ENCODE peak calls at places on chromosomes 1 and 21, in five cellular contexts. One of them, this sample, is unnamed.

GRCh38 chr1:9251501-9251900 is 16.9 kb downstream of the H6PD start:
- DNase-seq in aorta: no peak
- DNase-seq in heart left ventricle: peak; percentile 67
- DNase-seq in SK-N-SH: peak; percentile 61
- DNase-seq in astrocyte of the spinal cord: no peak
- DNase-seq in this sample: no peak

GRCh38 chr1:77889240-77889637 is 815 bp downstream of the NEXN start:
- DNase-seq in SK-N-SH: no peak
- DNase-seq in aorta: no peak
- DNase-seq in heart left ventricle: no peak
- DNase-seq in astrocyte of the spinal cord: peak; percentile 74
- DNase-seq in this sample: no peak

GRCh38 chr1:59814180-59814900 is 409 bp upstream of the HOOK1 start:
- DNase-seq in astrocyte of the spinal cord: peak; percentile 14
- DNase-seq in SK-N-SH: peak; percentile 95
- DNase-seq in aorta: peak; percentile 62
- DNase-seq in heart left ventricle: peak; percentile 81
- DNase-seq in this sample: peak; percentile 62

GRCh38 chr1:153697191-153697872 is 18.8 kb downstream of the NPR1 start:
- DNase-seq in astrocyte of the spinal cord: no peak
- DNase-seq in aorta: peak; percentile 90
- DNase-seq in SK-N-SH: peak; percentile 27
- DNase-seq in heart left ventricle: peak; percentile 51
- DNase-seq in this sample: peak; percentile 82

GRCh38 chr1:171434717-171435346 is 50.5 kb upstream of the PRRC2C start:
- DNase-seq in SK-N-SH: no peak
- DNase-seq in astrocyte of the spinal cord: peak; percentile 90
- DNase-seq in aorta: peak; percentile 49
- DNase-seq in heart left ventricle: peak; percentile 29
- DNase-seq in this sample: peak; percentile 73

GRCh38 chr1:160579216-160579701 is at the start of gene CD84:
- DNase-seq in aorta: no peak
- DNase-seq in SK-N-SH: no peak
- DNase-seq in heart left ventricle: no peak
- DNase-seq in astrocyte of the spinal cord: no peak
- DNase-seq in this sample: no peak

GRCh38 chr21:44527156-44527982 is 12.6 kb downstream of the KRTAP10-1 start:
- DNase-seq in astrocyte of the spinal cord: no peak
- DNase-seq in SK-N-SH: no peak
- DNase-seq in heart left ventricle: no peak
- DNase-seq in aorta: no peak
- DNase-seq in this sample: no peak

GRCh38 chr1:147168626-147169058 is 3.6 kb downstream of the PRKAB2 start:
- DNase-seq in astrocyte of the spinal cord: peak; percentile 34
- DNase-seq in heart left ventricle: no peak
- DNase-seq in aorta: no peak
- DNase-seq in SK-N-SH: no peak
- DNase-seq in this sample: no peak

GRCh38 chr1:201640624-201641023 is 101.7 kb downstream of the NAV1 start:
- DNase-seq in astrocyte of the spinal cord: no peak
- DNase-seq in heart left ventricle: peak; percentile 75
- DNase-seq in SK-N-SH: no peak
- DNase-seq in aorta: no peak
- DNase-seq in this sample: no peak

GRCh38 chr1:107532318-107532717 is 391.5 kb downstream of the NTNG1 start:
- DNase-seq in SK-N-SH: no peak
- DNase-seq in heart left ventricle: no peak
- DNase-seq in astrocyte of the spinal cord: no peak
- DNase-seq in aorta: no peak
- DNase-seq in this sample: no peak

GRCh38 chr1:93770640-93771039 is 89.0 kb upstream of the BCAR3 start:
- DNase-seq in SK-N-SH: no peak
- DNase-seq in heart left ventricle: no peak
- DNase-seq in aorta: no peak
- DNase-seq in astrocyte of the spinal cord: no peak
- DNase-seq in this sample: no peak

GRCh38 chr1:110647254-110647891 is 27.4 kb downstream of the KCNA3 start:
- DNase-seq in astrocyte of the spinal cord: no peak
- DNase-seq in heart left ventricle: no peak
- DNase-seq in aorta: no peak
- DNase-seq in SK-N-SH: no peak
- DNase-seq in this sample: no peak

GRCh38 chr1:233909195-233909594 is 4.7 kb downstream of the SLC35F3 start:
- DNase-seq in SK-N-SH: no peak
- DNase-seq in heart left ventricle: no peak
- DNase-seq in astrocyte of the spinal cord: peak; percentile 85
- DNase-seq in aorta: no peak
- DNase-seq in this sample: no peak

GRCh38 chr1:109356959-109357358 is 40.8 kb downstream of the SORT1 start:
- DNase-seq in SK-N-SH: no peak
- DNase-seq in heart left ventricle: no peak
- DNase-seq in astrocyte of the spinal cord: no peak
- DNase-seq in aorta: no peak
- DNase-seq in this sample: no peak

GRCh38 chr1:56477164-56478111 is 101.9 kb downstream of the PLPP3 start:
- DNase-seq in astrocyte of the spinal cord: peak; percentile 57
- DNase-seq in aorta: peak; percentile 78
- DNase-seq in heart left ventricle: peak; percentile 85
- DNase-seq in SK-N-SH: peak; percentile 39
- DNase-seq in this sample: peak; percentile 68

GRCh38 chr21:39314155-39315027 is 959 bp upstream of the BRWD1 start:
- DNase-seq in astrocyte of the spinal cord: peak; percentile 75
- DNase-seq in aorta: peak; percentile 61
- DNase-seq in SK-N-SH: no peak
- DNase-seq in heart left ventricle: peak; percentile 59
- DNase-seq in this sample: peak; percentile 73

GRCh38 chr1:209732725-209733124 is 23.1 kb upstream of the TRAF3IP3 start:
- DNase-seq in SK-N-SH: no peak
- DNase-seq in astrocyte of the spinal cord: no peak
- DNase-seq in heart left ventricle: no peak
- DNase-seq in aorta: no peak
- DNase-seq in this sample: no peak

GRCh38 chr1:39564340-39564739 is 12.2 kb downstream of the PABPC4 start:
- DNase-seq in aorta: no peak
- DNase-seq in heart left ventricle: no peak
- DNase-seq in SK-N-SH: no peak
- DNase-seq in astrocyte of the spinal cord: no peak
- DNase-seq in this sample: no peak

GRCh38 chr21:15210235-15210678 is 145.5 kb upstream of the NRIP1 start:
- DNase-seq in SK-N-SH: no peak
- DNase-seq in aorta: peak; percentile 56
- DNase-seq in astrocyte of the spinal cord: no peak
- DNase-seq in heart left ventricle: peak; percentile 52
- DNase-seq in this sample: peak; percentile 72

GRCh38 chr1:221706862-221707582 is 34.9 kb downstream of the DUSP10 start:
- DNase-seq in astrocyte of the spinal cord: no peak
- DNase-seq in aorta: no peak
- DNase-seq in SK-N-SH: no peak
- DNase-seq in heart left ventricle: no peak
- DNase-seq in this sample: no peak

GRCh38 chr21:39181205-39181818 is 1.9 kb downstream of the PSMG1 start:
- DNase-seq in aorta: no peak
- DNase-seq in heart left ventricle: no peak
- DNase-seq in SK-N-SH: no peak
- DNase-seq in astrocyte of the spinal cord: no peak
- DNase-seq in this sample: no peak

GRCh38 chr1:223077434-223077833 is 65.6 kb downstream of the TLR5 start:
- DNase-seq in heart left ventricle: peak; percentile 58
- DNase-seq in aorta: no peak
- DNase-seq in astrocyte of the spinal cord: no peak
- DNase-seq in SK-N-SH: no peak
- DNase-seq in this sample: no peak
- H3K4me3 ChIP-seq in heart left ventricle: no peak overlapping the region
- H3K4me3 ChIP-seq in aorta: no peak overlapping the region
- H3K4me3 ChIP-seq in astrocyte of the spinal cord: no peak overlapping the region
- H3K4me3 ChIP-seq in SK-N-SH: no peak overlapping the region
- H3K4me3 ChIP-seq in this sample: no peak overlapping the region

DNA sequence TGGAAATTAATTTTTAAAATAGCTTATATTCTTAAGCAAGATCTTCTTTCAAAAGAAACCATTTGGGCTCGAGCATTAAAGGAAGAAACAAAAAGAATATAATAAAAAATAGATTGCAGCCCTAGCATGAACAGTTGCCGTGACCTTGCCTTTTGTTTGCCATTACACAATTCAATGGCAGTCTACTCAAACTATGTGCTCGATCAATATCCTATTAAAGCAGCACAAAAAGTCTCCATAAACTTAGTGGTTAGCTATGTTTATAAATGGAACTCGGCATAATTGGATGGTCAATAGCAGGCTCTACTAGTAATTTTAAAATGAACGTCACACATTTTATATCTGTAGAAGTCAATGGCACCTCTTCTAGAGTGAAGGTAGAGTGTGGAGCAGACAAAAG is 256.5 kb downstream of the NFIA start:
- DNase-seq in SK-N-SH: no peak
- DNase-seq in astrocyte of the spinal cord: no peak
- DNase-seq in heart left ventricle: no peak
- DNase-seq in aorta: no peak
- DNase-seq in this sample: no peak
- H3K4me3 ChIP-seq in SK-N-SH: no peak overlapping the region
- H3K4me3 ChIP-seq in astrocyte of the spinal cord: no peak overlapping the region
- H3K4me3 ChIP-seq in heart left ventricle: peak overlapping the region; percentile 45
- H3K4me3 ChIP-seq in aorta: no peak overlapping the region
- H3K4me3 ChIP-seq in this sample: peak overlapping the region; percentile 20

DNA sequence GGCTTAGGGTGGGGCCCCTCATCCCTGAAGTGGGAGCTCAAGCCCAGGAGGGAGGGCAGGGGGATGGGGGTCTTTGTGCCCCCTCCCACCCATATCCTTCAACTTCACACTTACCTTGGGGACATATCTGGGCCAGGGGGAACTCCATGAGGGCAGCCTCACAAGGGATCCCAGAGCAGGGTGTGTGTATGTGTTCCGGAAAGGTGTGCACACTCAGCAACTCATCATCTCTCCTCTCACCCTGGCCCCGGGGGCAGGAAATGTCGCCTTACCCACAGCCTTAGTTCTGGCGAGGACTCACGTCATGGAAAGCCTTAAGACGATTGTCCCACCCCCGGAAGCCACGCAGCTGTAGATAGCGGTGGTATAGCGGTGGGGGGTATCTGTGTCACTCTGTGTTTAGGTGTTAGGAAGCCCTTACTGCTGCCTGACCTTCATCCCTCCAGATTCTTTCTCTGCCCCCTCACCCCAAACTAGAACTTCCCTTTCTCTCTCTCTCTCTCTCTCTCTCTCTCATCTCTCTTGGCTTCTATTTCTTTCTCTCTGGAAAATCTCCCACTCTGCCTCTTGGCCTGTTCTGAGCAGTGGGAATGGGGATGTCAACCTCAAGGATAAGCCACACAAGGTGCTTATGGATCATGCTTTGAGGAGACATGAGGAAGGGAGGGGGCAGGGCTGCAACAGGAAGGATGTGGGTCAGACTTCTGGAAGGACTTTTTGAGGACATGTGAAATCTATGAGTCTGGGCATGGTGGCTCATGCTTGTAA is at the start of gene SH2D2A:
- DNase-seq in SK-N-SH: no peak
- DNase-seq in astrocyte of the spinal cord: no peak
- DNase-seq in aorta: peak; percentile 78
- DNase-seq in heart left ventricle: peak; percentile 62
- DNase-seq in this sample: peak; percentile 76
- H3K4me3 ChIP-seq in SK-N-SH: no peak within 1 kb of the TSS
- H3K4me3 ChIP-seq in astrocyte of the spinal cord: no peak within 1 kb of the TSS
- H3K4me3 ChIP-seq in aorta: no peak within 1 kb of the TSS
- H3K4me3 ChIP-seq in heart left ventricle: peak within 1 kb of the TSS; percentile 50
- H3K4me3 ChIP-seq in this sample: peak within 1 kb of the TSS; percentile 34

DNA sequence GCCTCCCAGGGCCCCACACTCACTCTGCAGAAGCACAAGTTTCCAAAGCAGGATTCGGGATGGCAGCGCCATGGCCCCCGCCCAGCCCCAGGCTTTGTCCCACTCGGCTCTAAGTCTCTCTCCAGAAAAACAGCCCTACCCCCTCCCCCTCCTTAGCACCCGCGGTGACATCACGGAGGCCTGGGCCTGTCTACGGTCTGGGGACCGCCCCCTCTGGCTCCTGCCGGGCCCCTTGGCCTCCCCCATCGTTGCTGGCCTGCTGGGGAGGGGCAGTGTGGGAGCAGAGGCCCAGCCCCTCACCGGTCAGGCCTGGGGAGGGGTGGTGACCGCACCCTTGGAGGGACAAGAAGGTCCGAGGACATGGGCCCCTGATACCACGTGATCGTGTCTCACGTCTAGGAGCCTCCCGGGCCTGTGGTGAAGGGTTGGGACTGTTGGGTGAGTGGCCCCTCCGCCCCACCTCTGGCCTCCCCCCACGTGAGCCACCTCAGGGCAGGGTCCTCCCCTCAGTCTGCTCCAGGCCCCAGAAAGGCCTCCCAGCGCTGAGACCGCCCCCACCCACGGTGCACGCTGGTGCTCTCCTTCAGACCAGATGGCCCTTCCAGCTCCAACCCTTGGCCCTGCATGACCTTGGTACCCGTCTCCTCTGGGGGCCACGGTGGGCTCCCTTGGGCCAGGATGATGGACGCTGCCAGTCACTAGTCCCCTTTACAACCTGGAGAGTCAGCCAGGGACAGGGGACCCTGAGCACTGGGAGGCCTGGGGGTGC is at the start of gene MXRA8:
- DNase-seq in SK-N-SH: no peak
- DNase-seq in aorta: peak; percentile 89
- DNase-seq in heart left ventricle: peak; percentile 87
- DNase-seq in astrocyte of the spinal cord: peak; percentile 87
- DNase-seq in this sample: peak; percentile 86
- H3K4me3 ChIP-seq in SK-N-SH: no peak within 1 kb of the TSS
- H3K4me3 ChIP-seq in aorta: peak within 1 kb of the TSS; percentile 67
- H3K4me3 ChIP-seq in heart left ventricle: peak within 1 kb of the TSS; percentile 80
- H3K4me3 ChIP-seq in astrocyte of the spinal cord: peak within 1 kb of the TSS; percentile 77
- H3K4me3 ChIP-seq in this sample: peak within 1 kb of the TSS; percentile 42

GRCh38 chr1:183804382-183804781 is 538 bp upstream of the RGL1 start:
- DNase-seq in astrocyte of the spinal cord: no peak
- DNase-seq in aorta: no peak
- DNase-seq in heart left ventricle: peak; percentile 31
- DNase-seq in SK-N-SH: peak; percentile 59
- DNase-seq in this sample: no peak
- H3K4me3 ChIP-seq in astrocyte of the spinal cord: peak overlapping the region; percentile 75
- H3K4me3 ChIP-seq in aorta: peak overlapping the region; percentile 66
- H3K4me3 ChIP-seq in heart left ventricle: peak overlapping the region; percentile 66
- H3K4me3 ChIP-seq in SK-N-SH: peak overlapping the region; percentile 79
- H3K4me3 ChIP-seq in this sample: peak overlapping the region; percentile 59

DNA sequence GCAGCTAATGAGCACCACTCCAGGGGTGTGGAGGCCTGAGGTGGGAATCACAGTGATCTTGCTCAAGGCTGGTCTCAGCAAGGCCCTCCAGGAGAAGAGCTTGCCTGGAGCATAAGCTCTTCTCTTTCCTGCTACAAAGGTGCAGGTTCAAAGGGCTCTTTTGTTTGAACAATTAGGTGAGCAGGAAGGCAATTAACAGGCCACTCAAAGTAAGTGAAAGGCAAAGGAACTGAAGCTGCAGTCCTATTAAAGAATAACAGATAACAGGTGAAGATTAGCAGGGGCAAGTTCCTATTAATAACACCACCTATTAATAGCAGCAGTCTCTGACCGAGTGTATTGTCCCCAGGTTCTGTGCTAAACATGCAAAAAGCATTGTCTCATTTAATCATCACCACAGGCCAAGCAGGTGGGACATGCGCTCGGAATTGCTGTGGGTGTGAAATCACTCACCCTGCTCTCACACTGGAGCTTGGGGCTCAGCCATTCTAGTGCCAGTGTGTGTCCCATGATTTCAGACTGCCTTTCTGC is 113.8 kb downstream of the RHOU start:
- DNase-seq in aorta: no peak
- DNase-seq in SK-N-SH: no peak
- DNase-seq in astrocyte of the spinal cord: no peak
- DNase-seq in heart left ventricle: no peak
- DNase-seq in this sample: no peak
- H3K4me3 ChIP-seq in aorta: no peak overlapping the region
- H3K4me3 ChIP-seq in SK-N-SH: no peak overlapping the region
- H3K4me3 ChIP-seq in astrocyte of the spinal cord: no peak overlapping the region
- H3K4me3 ChIP-seq in heart left ventricle: no peak overlapping the region
- H3K4me3 ChIP-seq in this sample: no peak overlapping the region